ENCODE peak calls at places on chromosomes 16 and 17, in seven cellular contexts. U, M, F, Z, H, X and D are unnamed samples.

GRCh38 chr16:74455213-74455612 is 33.9 kb upstream of the CLEC18B start:
- DNase-seq in F (no peak), Z (no peak), X (no peak), H (no peak), U (no peak), M (no peak), D (no peak)

GRCh38 chr17:61144876-61145564 is 254.6 kb upstream of the TBX2 start:
- DNase-seq in M (peak), H (no peak), X (no peak), F (no peak), U (no peak), Z (no peak), D (no peak)

GRCh38 chr17:49447603-49448325 is 33.1 kb upstream of the PHB1 start:
- DNase-seq in F (no peak), Z (no peak), M (peak), X (no peak), H (no peak), U (peak), D (no peak)

GRCh38 chr16:57061084-57061905 is 31.1 kb upstream of the CPNE2 start:
- DNase-seq in F (no peak), Z (peak), H (no peak), M (peak), X (no peak), U (peak), D (peak)

GRCh38 chr16:30557397-30557949 is 701 bp downstream of the ZNF764 start:
- DNase-seq in X (no peak), M (no peak), Z (no peak), U (no peak), H (peak), F (no peak), D (no peak)

GRCh38 chr17:34447406-34447805 is 84.4 kb upstream of the CCL1 start:
- DNase-seq in X (no peak), Z (no peak), H (no peak), F (no peak), U (no peak), M (no peak), D (no peak)

GRCh38 chr16:3983081-3983520 is 102.6 kb upstream of the CREBBP start:
- DNase-seq in X (no peak), H (peak), M (peak), F (peak), Z (peak), U (peak), D (peak)

GRCh38 chr16:75086281-75086680 is 30.3 kb downstream of the LDHD start:
- DNase-seq in M (no peak), X (no peak), Z (no peak), H (no peak), U (no peak), F (no peak), D (no peak)

GRCh38 chr16:83552193-83552592 is 255.6 kb upstream of the HSBP1 start:
- DNase-seq in X (no peak), H (no peak), M (no peak), Z (no peak), U (no peak), F (no peak), D (no peak)

GRCh38 chr17:34126965-34127364 is 128.1 kb upstream of the CCL2 start:
- DNase-seq in F (no peak), U (no peak), M (no peak), Z (no peak), H (no peak), X (no peak), D (no peak)

GRCh38 chr16:87465306-87465705 is 27.5 kb downstream of the ZCCHC14 start:
- DNase-seq in X (no peak), M (peak), Z (peak), H (peak), U (peak), F (peak), D (peak)

DNA sequence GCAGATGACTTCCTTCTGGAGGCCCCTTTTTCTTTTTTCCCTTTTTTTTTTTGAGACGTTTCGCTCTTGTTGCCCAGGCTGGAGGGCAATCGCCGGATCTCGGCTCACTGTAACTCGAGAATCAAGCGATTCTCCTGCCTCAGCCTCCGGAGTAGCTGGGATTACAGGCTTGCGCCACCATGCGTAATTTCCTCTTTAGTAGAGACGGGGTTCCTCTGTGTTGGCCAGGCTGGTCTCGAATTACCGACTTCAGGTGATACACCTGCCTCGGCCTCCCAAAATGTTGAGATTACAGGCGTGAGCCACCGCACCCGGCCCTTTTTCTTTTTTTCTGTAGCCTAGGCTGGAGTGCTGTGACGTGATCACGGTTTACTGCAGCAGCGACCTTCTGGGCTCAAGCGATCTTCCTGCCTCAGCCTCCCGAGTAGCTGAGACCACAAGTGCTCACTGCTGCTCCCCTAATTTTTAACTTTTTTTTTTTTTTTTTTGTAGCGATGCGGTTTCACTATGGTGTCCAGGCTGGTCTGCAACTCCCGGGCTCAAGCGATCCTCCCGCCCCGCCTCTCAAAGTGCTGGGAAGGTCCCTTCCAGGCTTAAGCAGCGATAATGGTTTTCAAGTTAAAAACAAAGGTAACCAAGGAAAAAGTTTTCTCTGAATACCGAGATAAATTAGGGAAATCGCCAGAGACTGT is 956 bp upstream of the IST1 start:
- DNase-seq in X (peak), Z (peak), M (peak), H (peak), F (peak), U (peak), D (peak)
- TF ChIP-seq CTCF in X (no peak), Z (no peak), M (no peak), H (no peak), F (no peak), U (peak), D (no peak)

GRCh38 chr17:65990593-65990992 is 201.3 kb downstream of the CEP112 start:
- DNase-seq in F (no peak), U (peak), H (no peak), X (no peak), Z (no peak), M (peak), D (no peak)

GRCh38 chr17:65985571-65985970 is 206.4 kb downstream of the CEP112 start:
- DNase-seq in F (no peak), Z (no peak), U (no peak), H (no peak), M (no peak), X (no peak), D (no peak)

GRCh38 chr17:65988451-65988850 is 203.5 kb downstream of the CEP112 start:
- DNase-seq in M (no peak), Z (no peak), X (no peak), U (no peak), F (no peak), H (no peak), D (no peak)

GRCh38 chr17:65984299-65984698 is 207.6 kb downstream of the CEP112 start:
- DNase-seq in F (no peak), H (no peak), Z (no peak), M (no peak), X (no peak), U (no peak), D (no peak)

DNA sequence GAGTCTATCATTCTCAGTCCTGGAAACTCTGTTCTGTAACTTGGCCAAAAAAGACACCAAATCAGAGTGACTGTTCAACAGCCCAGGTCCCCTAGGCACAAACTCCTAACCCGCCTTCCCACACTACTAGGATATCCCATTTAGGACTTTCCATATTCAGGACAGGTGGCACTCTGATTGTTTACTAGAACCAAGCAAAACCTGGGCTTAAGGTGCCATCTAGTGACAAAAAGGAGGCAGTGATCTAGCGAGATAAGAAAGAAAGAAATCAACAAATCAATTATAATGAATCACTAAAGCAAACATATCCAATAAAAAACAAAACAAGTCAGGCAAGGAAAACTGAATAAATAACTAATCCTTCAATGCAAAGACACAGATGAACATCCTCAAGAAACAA is 203.9 kb downstream of the CEP112 start:
- DNase-seq in X (no peak), F (no peak), H (peak), M (no peak), U (no peak), Z (no peak), D (no peak)
- TF ChIP-seq CTCF in X (no peak), F (peak), H (peak), M (peak), U (peak), Z (peak), D (peak)

DNA sequence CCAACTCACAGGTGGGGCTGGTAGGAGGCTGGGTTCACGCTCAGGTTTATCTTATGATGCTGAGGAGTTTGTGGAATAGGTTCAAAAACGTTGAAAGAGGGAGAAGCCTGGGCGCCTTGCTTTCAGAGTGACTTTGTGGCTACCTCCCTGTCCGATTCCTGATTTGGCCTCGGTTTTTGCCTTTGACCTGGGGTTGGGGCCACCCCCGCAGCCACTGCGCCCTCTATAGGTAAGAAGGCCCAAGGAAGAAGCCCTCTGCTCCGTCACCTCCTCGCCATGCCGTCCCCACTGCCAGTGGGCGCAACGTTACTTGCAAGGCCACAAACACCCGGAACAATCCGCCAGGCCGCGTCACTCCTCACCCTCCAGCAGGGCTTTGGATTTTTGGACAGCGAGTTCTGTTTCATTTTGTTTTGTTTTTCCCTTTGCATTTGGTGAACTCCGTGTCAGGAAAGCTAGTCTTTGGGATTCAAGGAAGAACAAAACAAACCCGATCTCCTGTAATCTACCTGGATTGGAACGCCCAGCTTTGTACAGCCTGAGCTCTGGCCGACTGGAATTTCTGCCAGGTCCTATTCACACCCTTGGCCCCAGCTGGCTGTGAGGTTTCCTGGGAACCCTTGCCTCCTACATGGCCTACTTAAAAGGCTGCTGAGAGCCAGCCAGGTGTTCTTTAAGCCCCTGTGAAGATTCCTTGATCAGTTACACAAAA is 60.7 kb downstream of the TBC1D16 start:
- DNase-seq in H (no peak), Z (peak), F (no peak), M (no peak), U (no peak), X (no peak), D (peak)
- TF ChIP-seq CTCF in H (no peak), Z (peak), F (no peak), M (no peak), U (peak), X (no peak), D (peak)

DNA sequence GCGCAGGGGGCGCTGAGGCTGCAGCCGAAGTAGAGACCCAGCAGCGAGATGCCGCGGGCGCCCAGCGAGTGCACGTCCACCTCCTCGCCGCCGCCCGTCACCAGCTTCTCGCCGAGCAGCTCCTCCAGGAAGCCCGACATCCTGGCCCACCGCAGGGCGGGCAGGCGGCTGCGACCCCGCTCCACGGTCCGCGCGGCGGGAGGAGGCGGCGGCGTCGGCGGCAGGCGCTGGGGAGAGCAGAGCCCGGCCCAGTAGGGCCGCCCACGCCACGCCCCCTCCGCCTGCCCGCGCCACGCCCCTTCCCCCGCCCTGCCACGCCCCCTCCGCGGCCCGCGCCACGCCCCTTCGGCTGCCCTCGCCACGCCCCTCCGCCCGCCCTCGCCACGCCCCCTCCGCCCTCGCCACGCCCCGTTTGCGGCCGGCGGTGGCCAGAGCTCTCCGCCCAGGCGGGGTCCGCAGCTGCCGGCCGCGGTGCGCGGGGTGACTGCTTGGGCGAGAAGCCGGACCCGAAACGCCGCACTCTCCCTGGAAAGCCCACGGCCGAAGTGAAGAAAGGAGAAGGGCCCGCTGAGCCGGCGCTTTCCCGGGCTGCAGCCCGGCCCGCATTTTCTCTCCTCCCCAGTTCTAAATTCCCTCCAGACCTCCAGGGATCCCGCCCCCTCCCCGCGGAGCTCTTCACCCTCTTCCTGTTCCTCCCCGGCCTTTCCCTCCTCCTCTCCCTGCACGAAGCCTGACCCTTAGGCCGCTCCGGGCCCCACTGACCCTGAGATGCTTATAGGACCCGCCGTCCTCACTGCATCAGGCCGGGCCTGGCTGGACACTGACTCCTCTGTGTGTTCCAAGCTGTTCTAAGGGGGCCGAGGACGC is at the start of gene NXN:
- DNase-seq in M (peak), X (peak), Z (peak), U (peak), H (peak), F (peak), D (peak)
- TF ChIP-seq CTCF in M (no peak), X (no peak), Z (no peak), U (peak), H (no peak), F (no peak), D (peak)